ENCODE peak calls at places on chromosomes 7 and 10, in seven cellular contexts. O, J, X, N, L, V and K are unnamed samples.

GRCh38 chr10:100621360-100622205 is 85.8 kb downstream of the HIF1AN start:
- DNase-seq in O (no peak), X (no peak), J (no peak), N (no peak), V (no peak), L (no peak), K (no peak)

GRCh38 chr10:16816142-16816541 is 1.1 kb downstream of the RSU1 start:
- DNase-seq in O (no peak), X (no peak), N (no peak), J (no peak), L (no peak), V (no peak), K (no peak)

GRCh38 chr7:57182031-57182430 is 49.8 kb upstream of the ZNF479 start:
- DNase-seq in V (no peak), O (no peak), X (no peak), J (no peak), N (no peak), L (no peak), K (no peak)

GRCh38 chr10:71260622-71261325 is 48.4 kb downstream of the UNC5B start:
- DNase-seq in V (no peak), O (peak; percentile 88), L (no peak), J (no peak), N (no peak), X (no peak), K (no peak)

GRCh38 chr7:145692237-145692950 is 424.2 kb upstream of the CNTNAP2 start:
- DNase-seq in J (no peak), L (no peak), O (no peak), V (no peak), X (no peak), N (no peak), K (no peak)

GRCh38 chr10:100562008-100562672 is 26.4 kb downstream of the HIF1AN start:
- DNase-seq in O (no peak), L (peak; percentile 47), N (no peak), X (peak; percentile 76), J (peak; percentile 24), V (peak; percentile 78), K (no peak)

GRCh38 chr7:17822557-17823173 is 117.6 kb downstream of the SNX13 start:
- DNase-seq in V (no peak), N (no peak), L (no peak), O (no peak), J (no peak), X (no peak), K (no peak)

GRCh38 chr7:128869138-128869943 is 6.7 kb downstream of the ATP6V1F start:
- DNase-seq in J (no peak), L (peak; percentile 43), O (no peak), V (peak; percentile 78), X (peak; percentile 40), N (no peak), K (no peak)

GRCh38 chr7:24903559-24903958 is 76.4 kb downstream of the OSBPL3 start:
- DNase-seq in N (no peak), X (no peak), O (no peak), J (no peak), L (no peak), V (no peak), K (no peak)

GRCh38 chr7:155543011-155543881 is 3.1 kb downstream of the CNPY1 start:
- DNase-seq in V (no peak), O (no peak), J (no peak), N (no peak), L (no peak), X (no peak), K (no peak)

GRCh38 chr10:22316286-22317120 is at the start of gene COMMD3:
- DNase-seq in J (no peak), O (peak; percentile 62), V (peak; percentile 94), X (peak; percentile 87), L (peak; percentile 87), N (peak; percentile 85), K (no peak)

GRCh38 chr10:22317771-22318565 is 1.8 kb downstream of the COMMD3 start:
- DNase-seq in N (no peak), O (no peak), X (no peak), L (no peak), J (no peak), V (no peak), K (no peak)

GRCh38 chr10:22318772-22319171 is 2.1 kb upstream of the BMI1 start:
- DNase-seq in J (no peak), X (no peak), V (no peak), N (no peak), O (no peak), L (no peak), K (no peak)

GRCh38 chr10:22315455-22316285 is 518 bp upstream of the COMMD3 start:
- DNase-seq in X (no peak), N (no peak), O (no peak), J (no peak), L (no peak), V (no peak), K (no peak)

GRCh38 chr10:22317121-22317370 is 858 bp downstream of the COMMD3 start:
- DNase-seq in X (no peak), L (no peak), N (no peak), O (no peak), V (peak; percentile 68), J (no peak), K (no peak)
- H3K4me3 ChIP-seq in X (no peak overlapping the region), L (peak overlapping the region; percentile 93), N (peak overlapping the region; percentile 76), O (peak overlapping the region; percentile 80), V (peak overlapping the region; percentile 66), J (peak overlapping the region; percentile 79), K (peak overlapping the region; percentile 80)

GRCh38 chr10:22999942-23000341 is 72.1 kb downstream of the ARMC3 start:
- DNase-seq in L (no peak), N (no peak), X (no peak), V (no peak), O (no peak), J (no peak), K (no peak)
- TF ChIP-seq CTCF in L (no peak), N (no peak), X (no peak), V (no peak), O (no peak), J (no peak), K (no peak)

DNA sequence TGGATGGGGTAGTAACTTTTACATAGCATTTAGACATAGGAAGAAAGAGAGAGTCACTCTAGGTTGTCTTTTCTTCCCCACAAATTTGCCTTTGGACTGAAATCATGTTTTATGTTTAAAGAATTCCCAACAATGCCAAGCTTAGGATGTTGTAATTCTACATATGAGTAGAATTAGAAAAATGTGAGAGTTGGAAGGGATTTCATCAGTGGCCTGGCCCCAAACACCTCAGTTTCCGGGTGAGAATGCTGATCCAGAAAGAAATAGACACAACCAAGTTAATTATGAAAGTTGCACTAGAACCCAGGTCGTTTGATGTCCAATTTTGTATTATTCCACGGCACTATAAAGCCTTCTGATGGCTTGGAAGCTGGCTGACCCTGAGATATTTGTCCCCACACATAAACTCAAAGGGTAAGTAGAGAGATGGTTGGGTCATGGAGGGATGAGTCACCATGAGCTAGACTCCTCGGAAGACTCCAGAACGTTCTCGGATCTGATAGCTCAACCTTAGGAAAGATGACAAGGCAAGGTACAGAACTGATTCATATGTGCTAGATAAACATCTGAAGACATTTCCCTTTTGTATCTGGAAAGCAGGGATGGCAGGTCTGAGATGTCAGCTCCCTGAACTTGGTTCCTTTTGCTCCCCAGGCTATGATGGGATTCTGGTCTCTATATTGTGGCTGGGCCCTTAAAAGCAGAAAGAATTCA is 48.8 kb upstream of the SLC35B4 start:
- DNase-seq in X (no peak), O (no peak), L (no peak), N (no peak), V (peak; percentile 72), J (no peak), K (peak; percentile 63)
- H3K4me3 ChIP-seq in X (no peak overlapping the region), O (no peak overlapping the region), L (no peak overlapping the region), N (no peak overlapping the region), V (no peak overlapping the region), J (no peak overlapping the region), K (no peak overlapping the region)

GRCh38 chr10:128086003-128086863 is 40.0 kb downstream of the MKI67 start:
- DNase-seq in O (no peak), V (no peak), X (no peak), N (no peak), L (no peak), J (no peak), K (no peak)

GRCh38 chr10:128084991-128085390 is 41.2 kb downstream of the MKI67 start:
- DNase-seq in V (no peak), X (no peak), J (no peak), L (no peak), O (no peak), N (no peak), K (no peak)

GRCh38 chr10:128087146-128087883 is 38.9 kb downstream of the MKI67 start:
- DNase-seq in X (no peak), L (no peak), V (no peak), O (no peak), N (no peak), J (no peak), K (no peak)

GRCh38 chr10:128091636-128092210 is 34.5 kb downstream of the MKI67 start:
- DNase-seq in X (no peak), V (no peak), L (no peak), J (no peak), N (no peak), O (no peak), K (no peak)

DNA sequence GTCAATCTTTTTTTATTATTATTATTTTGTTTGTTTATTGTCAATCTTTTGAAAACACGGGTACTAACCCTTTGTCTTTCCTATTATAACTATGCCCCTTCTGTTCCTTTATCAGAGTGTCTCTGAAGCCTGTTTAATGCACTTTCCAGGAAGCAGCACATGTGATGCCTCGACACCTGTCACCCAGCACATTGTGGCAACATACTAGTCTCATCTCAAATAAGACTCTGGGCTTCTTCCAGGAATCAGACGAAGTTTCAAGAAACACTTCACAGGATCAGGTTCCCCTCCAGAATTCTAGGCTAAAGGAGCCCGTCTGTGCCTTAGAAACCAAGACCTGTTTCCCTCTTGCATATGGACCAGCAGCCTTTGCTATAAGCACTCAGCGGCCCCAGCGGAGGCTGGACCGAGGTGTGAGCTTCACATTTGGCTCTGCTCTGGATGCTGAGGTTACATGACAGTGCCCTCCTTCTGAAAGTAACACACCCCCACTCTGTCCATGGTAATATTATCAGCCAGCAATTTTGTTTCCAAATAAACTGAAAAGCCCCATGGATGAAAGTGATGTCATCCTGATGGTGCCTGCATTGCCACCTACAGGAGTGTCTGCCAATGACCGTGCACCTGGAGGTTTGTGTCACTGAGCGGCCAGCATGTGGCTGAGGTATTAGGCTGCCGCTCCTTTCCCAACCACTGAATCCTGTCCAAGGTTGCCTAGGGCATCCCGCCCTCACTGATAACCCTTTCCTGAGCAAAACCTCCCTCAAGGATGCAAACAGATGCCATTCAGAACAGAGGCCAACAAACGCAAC is 38.1 kb downstream of the MKI67 start:
- DNase-seq in V (no peak), J (no peak), O (no peak), X (no peak), N (no peak), L (no peak), K (no peak)
- TF ChIP-seq CTCF in V (no peak), J (no peak), O (no peak), X (no peak), N (no peak), L (no peak), K (no peak)

DNA sequence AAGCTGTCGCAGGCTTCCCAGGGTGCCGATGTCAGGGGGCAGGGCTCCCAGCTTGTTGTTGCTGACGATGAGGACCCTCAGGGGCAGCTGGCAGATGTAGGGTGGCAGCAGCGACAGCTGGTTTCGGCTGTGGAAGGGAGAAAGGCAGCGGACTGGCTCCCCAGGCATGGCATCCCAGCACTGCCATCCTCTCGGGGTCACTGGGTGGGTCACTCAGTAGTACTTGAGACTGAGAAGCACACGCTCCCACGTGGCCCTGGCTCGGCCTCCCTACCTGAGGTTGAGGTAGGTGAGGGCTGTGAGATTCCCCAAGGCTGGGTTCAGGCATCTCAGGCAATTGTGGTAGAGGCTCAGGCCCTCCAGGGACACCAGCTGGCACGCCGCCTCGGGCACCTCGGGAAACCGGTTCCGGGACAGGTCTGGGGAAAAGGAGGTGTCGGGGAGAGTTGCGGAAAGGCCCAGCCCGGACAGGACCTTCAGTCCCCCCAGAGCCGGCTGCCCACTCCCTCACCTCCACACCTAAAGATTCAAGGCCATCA is 3.8 kb downstream of the LRCH4 start:
- DNase-seq in V (no peak), O (no peak), L (peak; percentile 78), J (no peak), N (no peak), X (no peak), K (no peak)
- H3K4me3 ChIP-seq in V (no peak overlapping the region), O (no peak overlapping the region), L (peak overlapping the region; percentile 98), J (no peak overlapping the region), N (no peak overlapping the region), X (no peak overlapping the region), K (no peak overlapping the region)